ENCODE peak calls at places on chromosomes 11 and 22, in six cellular contexts. One of them, this sample, is unnamed.

GRCh38 chr11:6615046-6615445 is 3.0 kb upstream of the TAF10 start:
- DNase-seq in left ventricle myocardium inferior: no peak
- DNase-seq in NT2/D1: no peak
- DNase-seq in tibial artery: no peak
- DNase-seq in colonic mucosa: no peak
- DNase-seq in NAMALWA: no peak
- DNase-seq in this sample: no peak

GRCh38 chr11:68525930-68526329 is 65.4 kb downstream of the PPP6R3 start:
- DNase-seq in tibial artery: no peak
- DNase-seq in NT2/D1: no peak
- DNase-seq in NAMALWA: no peak
- DNase-seq in colonic mucosa: no peak
- DNase-seq in left ventricle myocardium inferior: no peak
- DNase-seq in this sample: peak; percentile 39

GRCh38 chr22:19149047-19149883 is 827 bp downstream of the GSC2 start:
- DNase-seq in NAMALWA: no peak
- DNase-seq in tibial artery: no peak
- DNase-seq in NT2/D1: no peak
- DNase-seq in colonic mucosa: no peak
- DNase-seq in left ventricle myocardium inferior: no peak
- DNase-seq in this sample: no peak

GRCh38 chr11:105045897-105046296 is 762 bp upstream of the CARD16 start:
- DNase-seq in NAMALWA: no peak
- DNase-seq in left ventricle myocardium inferior: no peak
- DNase-seq in NT2/D1: no peak
- DNase-seq in tibial artery: no peak
- DNase-seq in colonic mucosa: no peak
- DNase-seq in this sample: no peak

GRCh38 chr11:124761301-124762021 is 629 bp downstream of the ESAM start:
- DNase-seq in NT2/D1: no peak
- DNase-seq in tibial artery: no peak
- DNase-seq in NAMALWA: no peak
- DNase-seq in colonic mucosa: no peak
- DNase-seq in left ventricle myocardium inferior: peak; percentile 37
- DNase-seq in this sample: no peak

GRCh38 chr11:65133724-65134123 is 595 bp downstream of the SYVN1 start:
- DNase-seq in NAMALWA: no peak
- DNase-seq in tibial artery: peak; percentile 75
- DNase-seq in colonic mucosa: no peak
- DNase-seq in NT2/D1: no peak
- DNase-seq in left ventricle myocardium inferior: peak; percentile 39
- DNase-seq in this sample: peak; percentile 21

GRCh38 chr11:12110714-12111481 is 508 bp downstream of the MICAL2 start:
- DNase-seq in colonic mucosa: peak; percentile 58
- DNase-seq in tibial artery: no peak
- DNase-seq in NT2/D1: no peak
- DNase-seq in left ventricle myocardium inferior: peak; percentile 43
- DNase-seq in NAMALWA: no peak
- DNase-seq in this sample: peak; percentile 45

GRCh38 chr11:15775051-15775541 is 581.2 kb downstream of the SOX6 start:
- DNase-seq in tibial artery: no peak
- DNase-seq in NAMALWA: no peak
- DNase-seq in NT2/D1: no peak
- DNase-seq in left ventricle myocardium inferior: no peak
- DNase-seq in colonic mucosa: no peak
- DNase-seq in this sample: no peak

GRCh38 chr22:32932176-32932575 is 126.0 kb downstream of the SYN3 start:
- DNase-seq in NT2/D1: no peak
- DNase-seq in colonic mucosa: no peak
- DNase-seq in left ventricle myocardium inferior: no peak
- DNase-seq in NAMALWA: no peak
- DNase-seq in tibial artery: no peak
- DNase-seq in this sample: no peak

GRCh38 chr22:31122532-31123291 is at the start of gene INPP5J:
- DNase-seq in tibial artery: no peak
- DNase-seq in colonic mucosa: peak; percentile 84
- DNase-seq in NT2/D1: no peak
- DNase-seq in left ventricle myocardium inferior: peak; percentile 59
- DNase-seq in NAMALWA: no peak
- DNase-seq in this sample: peak; percentile 70

GRCh38 chr11:111530091-111530490 is 10.4 kb upstream of the LAYN start:
- DNase-seq in NAMALWA: no peak
- DNase-seq in NT2/D1: no peak
- DNase-seq in colonic mucosa: no peak
- DNase-seq in left ventricle myocardium inferior: no peak
- DNase-seq in tibial artery: no peak
- DNase-seq in this sample: peak; percentile 35

This sample was measured in ELR.